ENCODE peak calls at places on chromosomes 12 and 14, in seven cellular contexts. F, N, Y, I, J, Q and X are unnamed samples.

GRCh38 chr12:110165540-110166159 is 41.5 kb downstream of the IFT81 start:
- DNase-seq in Q (no peak), N (no peak), J (no peak), Y (no peak), F (no peak), I (no peak), X (no peak)

GRCh38 chr14:72700338-72701231 is 193.3 kb downstream of the DPF3 start:
- DNase-seq in Y (no peak), J (no peak), I (no peak), N (no peak), Q (peak), F (no peak), X (no peak)

GRCh38 chr14:94342334-94342934 is 19.3 kb upstream of the SERPINA6 start:
- DNase-seq in Q (peak), N (peak), J (no peak), I (peak), F (no peak), Y (peak), X (peak)

GRCh38 chr14:94614802-94615201 is 2.6 kb downstream of the SERPINA3 start:
- DNase-seq in Y (no peak), I (no peak), F (no peak), J (no peak), Q (no peak), N (no peak), X (no peak)

GRCh38 chr12:119601877-119602536 is 8.4 kb downstream of the TMEM233 start:
- DNase-seq in I (no peak), Q (no peak), J (no peak), F (no peak), N (no peak), Y (no peak), X (no peak)

GRCh38 chr14:30450620-30451019 is 108.3 kb upstream of the G2E3 start:
- DNase-seq in I (no peak), F (no peak), N (no peak), Y (no peak), J (no peak), Q (peak), X (no peak)

GRCh38 chr14:104271394-104271793 is 133.0 kb downstream of the KIF26A start:
- DNase-seq in Q (peak), I (no peak), N (no peak), J (no peak), F (no peak), Y (no peak), X (no peak)

GRCh38 chr14:101102875-101103274 is 199.4 kb upstream of the RTL1 start:
- DNase-seq in J (no peak), Y (peak), Q (no peak), N (no peak), F (no peak), I (no peak), X (no peak)

GRCh38 chr12:51393676-51394545 is 2.7 kb upstream of the GALNT6 start:
- DNase-seq in Q (peak), J (peak), I (no peak), F (peak), Y (no peak), N (no peak), X (peak)

GRCh38 chr12:107196681-107197080 is 103.3 kb upstream of the CRY1 start:
- DNase-seq in I (no peak), N (no peak), Q (peak), J (no peak), Y (no peak), F (no peak), X (no peak)

GRCh38 chr14:102323102-102323501 is 3.6 kb downstream of the ZNF839 start:
- DNase-seq in Y (peak), N (peak), I (peak), J (peak), F (no peak), Q (peak), X (no peak)

GRCh38 chr12:22287776-22288621 is 46.5 kb downstream of the ST8SIA1 start:
- DNase-seq in Q (peak), F (peak), I (no peak), N (no peak), J (no peak), Y (no peak), X (no peak)

GRCh38 chr14:61527325-61528100 is 167.8 kb upstream of the HIF1A start:
- DNase-seq in I (no peak), N (no peak), Y (no peak), F (no peak), Q (peak), J (no peak), X (no peak)

GRCh38 chr12:69824956-69825355 is at the start of gene MYRFL:
- DNase-seq in F (no peak), N (no peak), I (no peak), Y (no peak), J (no peak), Q (no peak), X (no peak)

GRCh38 chr12:80531646-80532045 is 87.6 kb downstream of the PTPRQ start:
- DNase-seq in N (no peak), F (no peak), J (no peak), Y (no peak), Q (no peak), I (no peak), X (no peak)